ENCODE peak calls at places on chromosome 17, in nine cellular contexts. I is lung, J is BE2C, Y is psoas muscle, B is pancreas, H is body of pancreas, M is DND-41, P is prostate gland, N is colonic mucosa. Q is an unnamed sample. For H3K36me3, the result is how much of the 10 kb centered on the place peaks cover.

GRCh38 chr17:8392274-8392673 is 5.4 kb downstream of the RNF222 start:
- DNase-seq in I (no peak), J (no peak), Y (no peak), B (no peak), H (no peak), M (no peak), P (no peak), N (no peak), Q (no peak)

GRCh38 chr17:149897-150575 is 12.7 kb downstream of the SCGB1C2 start:
- DNase-seq in I (no peak), J (no peak), Y (no peak), B (peak), H (no peak), M (no peak), P (no peak), N (no peak), Q (no peak)

GRCh38 chr17:43477832-43478634 is 5.7 kb upstream of the DHX8 start:
- DNase-seq in I (no peak), J (no peak), Y (no peak), B (no peak), H (no peak), M (no peak), P (no peak), N (no peak), Q (no peak)

GRCh38 chr17:9893606-9894005 is 11.5 kb downstream of the RCVRN start:
- DNase-seq in I (no peak), J (no peak), Y (no peak), B (no peak), H (no peak), M (no peak), P (no peak), N (no peak), Q (no peak)

GRCh38 chr17:69047368-69048263 is 13.1 kb downstream of the ABCA9 start:
- DNase-seq in I (peak), J (no peak), Y (peak), B (peak), H (peak), M (no peak), P (no peak), N (peak), Q (peak)

GRCh38 chr17:36731091-36731490 is 129.7 kb downstream of the MRM1 start:
- DNase-seq in I (no peak), J (no peak), Y (no peak), B (peak), H (peak), M (no peak), P (peak), N (peak), Q (no peak)

GRCh38 chr17:11948791-11949190 is 48.5 kb downstream of the ZNF18 start:
- DNase-seq in I (peak), J (no peak), Y (no peak), B (peak), H (peak), M (no peak), P (peak), N (no peak), Q (no peak)

GRCh38 chr17:34736611-34737010 is 157.2 kb downstream of the TMEM132E start:
- DNase-seq in I (no peak), J (no peak), Y (no peak), B (no peak), H (no peak), M (no peak), P (no peak), N (no peak), Q (no peak)

GRCh38 chr17:1041746-1042145 is 44.8 kb downstream of the TIMM22 start:
- DNase-seq in I (no peak), J (no peak), Y (peak), B (no peak), H (no peak), M (no peak), P (no peak), N (no peak), Q (no peak)

GRCh38 chr17:9802701-9803100 is 11.3 kb upstream of the DHRS7C start:
- DNase-seq in I (no peak), J (no peak), Y (no peak), B (no peak), H (no peak), M (no peak), P (no peak), N (no peak), Q (no peak)

GRCh38 chr17:2792541-2793169 is 3.6 kb upstream of the RAP1GAP2 start:
- DNase-seq in I (no peak), J (no peak), Y (no peak), B (no peak), H (no peak), M (no peak), P (no peak), N (no peak), Q (no peak)

GRCh38 chr17:8922451-8922850 is 43.1 kb downstream of the PIK3R5 start:
- DNase-seq in I (no peak), J (no peak), Y (no peak), B (no peak), H (no peak), M (no peak), P (no peak), N (no peak), Q (no peak)

GRCh38 chr17:74244543-74244942 is 29.5 kb upstream of the DNAI2 start:
- DNase-seq in I (peak), J (no peak), Y (no peak), B (no peak), H (no peak), M (no peak), P (no peak), N (no peak), Q (no peak)

GRCh38 chr17:72556944-72557826 is 436.4 kb downstream of the SOX9 start:
- DNase-seq in I (peak), J (peak), Y (peak), B (peak), H (peak), M (peak), P (peak), N (peak), Q (peak)

GRCh38 chr17:66855204-66855603 is 20.3 kb downstream of the CACNG5 start:
- DNase-seq in I (no peak), J (no peak), Y (no peak), B (no peak), H (no peak), M (no peak), P (no peak), N (peak), Q (no peak)

GRCh38 chr17:78322327-78322857 is 37.5 kb downstream of the SOCS3 start:
- DNase-seq in I (no peak), J (no peak), Y (no peak), B (no peak), H (no peak), M (no peak), P (no peak), N (no peak), Q (no peak)

GRCh38 chr17:43175213-43176118 is 4.5 kb downstream of the NBR1 start:
- DNase-seq in I (no peak), J (no peak), Y (no peak), B (no peak), H (no peak), M (no peak), P (no peak), N (no peak), Q (no peak)

GRCh38 chr17:46972346-46972745 is 6.7 kb downstream of the RPRML start:
- DNase-seq in I (no peak), J (no peak), Y (no peak), B (peak), H (peak), M (no peak), P (peak), N (no peak), Q (no peak)

GRCh38 chr17:64276961-64277505 is 14.0 kb upstream of the TEX2 start:
- DNase-seq in I (no peak), J (no peak), Y (no peak), B (no peak), H (no peak), M (no peak), P (no peak), N (no peak), Q (no peak)

GRCh38 chr17:58172369-58173071 is 5.7 kb downstream of the OR4D2 start:
- DNase-seq in I (no peak), J (no peak), Y (no peak), B (no peak), H (no peak), M (peak), P (no peak), N (no peak), Q (no peak)

GRCh38 chr17:35089846-35090193 is 26.3 kb upstream of the RFFL start:
- DNase-seq in I (no peak), J (peak), Y (no peak), B (no peak), H (no peak), M (peak), P (no peak), N (no peak), Q (no peak)

GRCh38 chr17:55763856-55764255 is 13.0 kb downstream of the PCTP start:
- DNase-seq in I (no peak), J (no peak), Y (no peak), B (no peak), H (no peak), M (no peak), P (no peak), N (no peak), Q (no peak)

GRCh38 chr17:18026408-18026776 is 12.6 kb downstream of the ATPAF2 start:
- DNase-seq in I (no peak), J (peak), Y (peak), B (no peak), H (peak), M (no peak), P (no peak), N (no peak), Q (no peak)

GRCh38 chr17:47980516-47980915 is 9.6 kb downstream of the CDK5RAP3 start:
- DNase-seq in I (no peak), J (peak), Y (no peak), B (no peak), H (no peak), M (no peak), P (no peak), N (no peak), Q (no peak)
- H3K36me3 ChIP-seq in I (half or more), J (half or more), Y (half or more), B (half or more), H (under half), M (half or more), P (under half), N (under half), Q (under half)

GRCh38 chr17:79932446-79932845 is 93.2 kb upstream of the CBX4 start:
- DNase-seq in I (no peak), J (no peak), Y (no peak), B (no peak), H (no peak), M (no peak), P (no peak), N (no peak), Q (no peak)

GRCh38 chr17:79930786-79931516 is 91.7 kb upstream of the CBX4 start:
- DNase-seq in I (no peak), J (no peak), Y (no peak), B (no peak), H (no peak), M (no peak), P (no peak), N (no peak), Q (no peak)

GRCh38 chr17:79932907-79933306 is 93.7 kb upstream of the CBX4 start:
- DNase-seq in I (no peak), J (no peak), Y (no peak), B (no peak), H (no peak), M (no peak), P (no peak), N (no peak), Q (no peak)

GRCh38 chr17:79930077-79930785 is 91.0 kb upstream of the CBX4 start:
- DNase-seq in I (no peak), J (no peak), Y (no peak), B (no peak), H (no peak), M (no peak), P (no peak), N (no peak), Q (no peak)

GRCh38 chr17:79931517-79932309 is 92.5 kb upstream of the CBX4 start:
- DNase-seq in I (no peak), J (no peak), Y (no peak), B (no peak), H (no peak), M (no peak), P (no peak), N (peak), Q (no peak)
- TF ChIP-seq CTCF in I (no peak), J (no peak), Y (no peak), B (no peak), H (no peak), M (no peak), P (no peak), N (no peak), Q (no peak)

DNA sequence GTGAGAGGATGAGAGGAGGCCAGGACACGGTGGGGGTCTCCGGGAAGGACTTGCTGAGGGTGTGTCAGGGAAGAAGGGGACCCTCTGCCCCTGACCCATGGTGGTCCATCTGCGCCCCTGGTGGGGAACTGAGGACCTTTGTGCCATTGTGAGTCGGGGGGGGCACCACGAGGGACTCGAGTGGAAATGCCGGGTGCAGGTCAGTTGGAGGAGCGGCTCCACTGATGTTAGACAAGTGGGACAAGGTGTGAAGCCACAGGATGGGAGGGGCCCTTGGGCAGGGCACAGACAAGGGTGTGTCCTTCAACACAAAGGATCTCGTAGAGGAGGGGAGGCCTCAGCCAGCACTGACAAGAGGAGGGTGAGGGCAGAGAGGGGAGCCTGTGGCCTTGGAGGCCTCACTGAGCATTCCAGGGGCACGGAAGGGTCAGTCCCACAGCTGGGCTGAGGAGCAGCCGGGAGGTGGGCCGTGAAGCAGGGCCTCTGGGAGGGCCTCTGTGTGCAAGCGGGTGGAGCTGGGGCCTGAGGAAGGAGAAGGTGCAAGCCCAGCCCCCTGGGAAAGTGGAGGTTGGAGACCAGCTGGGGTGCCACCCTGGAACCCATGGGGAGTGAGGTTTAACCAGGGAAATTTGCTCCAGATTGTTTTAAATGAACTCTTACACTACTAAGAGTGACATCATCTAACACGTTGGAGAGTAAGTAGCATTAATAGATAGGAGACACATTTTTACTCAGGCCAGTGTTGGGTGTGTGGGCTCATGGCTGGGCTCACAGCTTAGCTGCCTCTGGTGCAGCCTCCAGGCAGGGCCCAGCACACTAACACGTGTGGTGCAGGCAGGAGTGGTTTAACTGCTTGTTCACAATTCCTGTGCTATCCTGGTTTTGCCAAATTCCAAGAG is 27.9 kb downstream of the NARF start:
- DNase-seq in I (no peak), J (no peak), Y (no peak), B (no peak), H (no peak), M (no peak), P (no peak), N (peak), Q (no peak)
- H3K36me3 ChIP-seq in I (half or more), J (under half), Y (half or more), B (under half), H (under half), M (half or more), P (under half), N (under half), Q (under half)

DNA sequence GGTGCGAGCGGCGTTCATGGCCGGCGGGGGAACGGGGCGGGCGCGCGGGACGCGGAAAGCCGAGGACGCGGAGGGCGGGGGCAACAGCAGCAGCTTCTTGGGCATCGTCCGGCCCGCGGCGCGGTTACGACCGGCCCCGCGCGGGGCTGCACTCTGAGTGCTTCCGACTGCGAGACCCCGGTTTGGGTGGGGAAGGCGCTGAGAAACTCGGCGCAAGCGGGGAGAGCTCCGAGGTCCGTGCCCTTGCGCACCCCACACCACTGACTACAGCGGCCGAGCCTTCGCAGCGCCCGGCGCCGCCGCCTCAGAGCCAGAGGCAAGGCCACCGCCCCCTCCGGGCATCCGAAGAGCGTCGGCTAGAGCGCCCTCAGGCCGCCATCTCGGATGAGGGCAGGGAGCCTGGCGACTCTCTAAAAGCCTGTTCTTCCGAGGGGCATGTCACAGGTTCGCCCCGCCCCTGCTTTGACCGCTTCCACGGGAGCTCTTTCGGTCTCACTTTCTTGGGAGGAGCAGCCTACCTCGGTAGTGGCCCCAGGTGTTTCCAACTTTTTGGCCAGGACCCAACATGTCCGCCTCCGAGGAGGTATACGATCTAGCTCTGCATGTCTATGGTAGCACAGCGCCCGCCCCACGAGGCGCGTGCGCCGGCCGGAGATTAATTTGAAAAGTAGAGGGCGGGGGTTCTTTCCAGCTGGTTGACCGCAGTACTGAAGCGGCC is at the start of gene PRPSAP1:
- DNase-seq in I (peak), J (peak), Y (peak), B (peak), H (peak), M (peak), P (peak), N (peak), Q (peak)
- TF ChIP-seq CTCF in I (peak), J (peak), Y (peak), B (no peak), H (no peak), M (no peak), P (peak), N (peak), Q (peak)

DNA sequence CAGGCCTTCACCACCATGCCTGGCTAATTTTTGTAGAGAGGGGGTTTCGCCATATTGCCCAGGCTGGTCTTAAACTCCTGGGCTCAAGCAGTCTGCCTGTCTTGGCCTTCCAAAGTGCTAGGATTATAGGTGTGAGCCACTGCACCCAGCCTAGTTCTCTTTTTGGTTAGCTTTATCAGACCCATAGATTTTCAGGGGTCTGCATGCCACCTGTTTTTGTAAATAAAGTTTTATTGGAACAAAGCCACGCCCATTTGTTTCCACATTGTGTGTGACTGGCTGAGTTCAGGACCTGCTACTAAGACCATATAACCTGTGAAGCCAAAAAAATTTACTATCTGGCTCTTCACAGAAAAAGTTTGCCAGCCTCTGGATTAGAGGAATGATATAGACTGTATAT is 7.6 kb downstream of the PSMD11 start:
- DNase-seq in I (no peak), J (no peak), Y (no peak), B (no peak), H (no peak), M (no peak), P (no peak), N (no peak), Q (no peak)
- H3K36me3 ChIP-seq in I (under half), J (under half), Y (half or more), B (under half), H (under half), M (half or more), P (under half), N (under half), Q (under half)

GRCh38 chr17:45228121-45228941 is 6.6 kb downstream of the FMNL1 start:
- DNase-seq in I (no peak), J (no peak), Y (peak), B (peak), H (peak), M (no peak), P (no peak), N (no peak), Q (no peak)

GRCh38 chr17:45229681-45230409 is 8.2 kb downstream of the FMNL1 start:
- DNase-seq in I (no peak), J (no peak), Y (peak), B (no peak), H (no peak), M (no peak), P (no peak), N (no peak), Q (no peak)

GRCh38 chr17:45230410-45230786 is 8.7 kb downstream of the FMNL1 start:
- DNase-seq in I (no peak), J (no peak), Y (no peak), B (no peak), H (no peak), M (no peak), P (no peak), N (no peak), Q (no peak)

GRCh38 chr17:45227631-45228120 is 6.0 kb downstream of the FMNL1 start:
- DNase-seq in I (no peak), J (no peak), Y (peak), B (no peak), H (no peak), M (no peak), P (no peak), N (no peak), Q (no peak)

DNA sequence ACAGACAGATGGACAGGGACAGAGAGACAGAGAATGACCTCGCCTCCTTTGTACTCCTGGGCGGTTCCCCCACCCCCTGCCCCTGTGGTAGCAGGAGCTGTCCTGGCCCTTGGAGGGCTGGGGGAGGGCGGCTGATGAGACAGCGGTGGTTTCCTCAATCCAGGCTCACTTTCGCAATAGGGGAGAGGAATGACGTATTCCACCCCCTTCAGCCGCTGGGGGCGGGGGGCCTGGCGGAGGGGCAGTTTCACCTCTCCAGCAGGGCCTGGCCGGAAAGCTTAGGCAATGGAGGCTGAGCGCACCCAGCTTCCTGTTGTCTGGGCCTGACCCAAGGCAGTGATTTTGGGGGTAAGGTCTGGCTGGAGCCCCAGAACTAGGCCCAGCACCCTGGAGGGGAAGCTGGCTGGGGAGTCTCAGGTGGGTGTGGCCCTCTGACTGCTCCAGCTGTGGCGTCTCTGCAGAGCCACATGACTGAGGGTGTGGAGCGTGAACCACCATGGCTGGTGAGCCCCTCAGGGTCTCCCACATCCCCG is 7.4 kb downstream of the FMNL1 start:
- DNase-seq in I (peak), J (no peak), Y (peak), B (no peak), H (peak), M (peak), P (no peak), N (peak), Q (peak)
- TF ChIP-seq CTCF in I (no peak), J (no peak), Y (no peak), B (no peak), H (no peak), M (no peak), P (no peak), N (no peak), Q (no peak)

DNA sequence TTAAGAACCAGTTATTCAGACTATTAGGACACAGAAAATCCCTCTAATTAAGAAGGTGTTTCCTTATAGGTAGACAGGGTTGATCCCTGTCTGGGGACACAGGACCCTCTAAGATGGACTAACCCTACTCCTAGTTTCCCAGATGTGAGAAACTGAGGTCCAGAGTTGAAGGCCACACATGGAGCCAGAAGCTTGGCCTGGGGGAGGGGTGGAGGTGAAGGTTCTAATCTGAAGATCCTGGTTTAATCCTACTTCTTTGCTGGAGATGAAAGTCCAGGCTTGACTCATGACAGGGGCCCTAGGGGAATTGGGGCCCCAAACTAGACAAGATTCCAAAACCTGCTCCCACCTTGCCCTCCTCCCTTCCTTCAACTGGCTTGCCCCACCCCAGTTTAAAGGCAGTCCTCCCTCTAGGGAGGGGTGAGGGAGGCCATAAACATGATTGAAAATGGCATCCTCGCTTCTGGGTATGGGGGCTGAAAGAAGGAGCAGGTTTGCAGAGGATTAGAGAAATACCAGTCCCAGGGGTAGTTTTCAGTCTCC is 21.6 kb downstream of the IGF2BP1 start:
- DNase-seq in I (no peak), J (no peak), Y (no peak), B (no peak), H (no peak), M (no peak), P (no peak), N (no peak), Q (no peak)
- H3K36me3 ChIP-seq in I (under half), J (under half), Y (under half), B (under half), H (under half), M (under half), P (under half), N (under half), Q (under half)